ENCODE peak calls at places on chromosomes 7 and 10, in nine cellular contexts. One of them, this sample, is unnamed.

GRCh38 chr10:109067051-109067450 is 856.3 kb downstream of the XPNPEP1 start:
- DNase-seq in endothelial cell of umbilical vein: no peak
- DNase-seq in spleen: no peak
- DNase-seq in right lobe of liver: no peak
- DNase-seq in IMR-90: no peak
- DNase-seq in stomach: no peak
- DNase-seq in uterus: no peak
- DNase-seq in breast epithelium: no peak
- DNase-seq in sigmoid colon: no peak
- DNase-seq in this sample: no peak

GRCh38 chr10:72204296-72204695 is 11.5 kb upstream of the ANAPC16 start:
- DNase-seq in endothelial cell of umbilical vein: no peak
- DNase-seq in spleen: no peak
- DNase-seq in right lobe of liver: no peak
- DNase-seq in IMR-90: no peak
- DNase-seq in stomach: no peak
- DNase-seq in uterus: no peak
- DNase-seq in breast epithelium: no peak
- DNase-seq in sigmoid colon: no peak
- DNase-seq in this sample: no peak

GRCh38 chr10:52541082-52541481 is 227.0 kb downstream of the DKK1 start:
- DNase-seq in endothelial cell of umbilical vein: peak; percentile 7
- DNase-seq in spleen: no peak
- DNase-seq in right lobe of liver: no peak
- DNase-seq in IMR-90: peak; percentile 34
- DNase-seq in stomach: no peak
- DNase-seq in uterus: no peak
- DNase-seq in breast epithelium: no peak
- DNase-seq in sigmoid colon: no peak
- DNase-seq in this sample: no peak

GRCh38 chr7:2759736-2760097 is 71.7 kb downstream of the AMZ1 start:
- DNase-seq in endothelial cell of umbilical vein: no peak
- DNase-seq in spleen: no peak
- DNase-seq in right lobe of liver: no peak
- DNase-seq in IMR-90: no peak
- DNase-seq in stomach: peak; percentile 49
- DNase-seq in uterus: no peak
- DNase-seq in breast epithelium: no peak
- DNase-seq in sigmoid colon: no peak
- DNase-seq in this sample: no peak

GRCh38 chr10:52779541-52780390 is 7.2 kb upstream of the MBL2 start:
- DNase-seq in endothelial cell of umbilical vein: peak; percentile 70
- DNase-seq in spleen: no peak
- DNase-seq in right lobe of liver: peak; percentile 74
- DNase-seq in IMR-90: peak; percentile 53
- DNase-seq in stomach: peak; percentile 67
- DNase-seq in uterus: no peak
- DNase-seq in breast epithelium: no peak
- DNase-seq in sigmoid colon: no peak
- DNase-seq in this sample: peak; percentile 29

GRCh38 chr7:122507591-122507990 is 191.3 kb downstream of the RNF133 start:
- DNase-seq in endothelial cell of umbilical vein: no peak
- DNase-seq in spleen: no peak
- DNase-seq in right lobe of liver: no peak
- DNase-seq in IMR-90: no peak
- DNase-seq in stomach: no peak
- DNase-seq in uterus: no peak
- DNase-seq in breast epithelium: no peak
- DNase-seq in sigmoid colon: no peak
- DNase-seq in this sample: no peak

GRCh38 chr7:149205690-149206381 is 10.5 kb downstream of the ZNF282 start:
- DNase-seq in endothelial cell of umbilical vein: no peak
- DNase-seq in spleen: peak; percentile 64
- DNase-seq in right lobe of liver: no peak
- DNase-seq in IMR-90: no peak
- DNase-seq in stomach: no peak
- DNase-seq in uterus: no peak
- DNase-seq in breast epithelium: no peak
- DNase-seq in sigmoid colon: no peak
- DNase-seq in this sample: no peak

GRCh38 chr10:62724465-62724864 is 80.1 kb upstream of the ADO start:
- DNase-seq in endothelial cell of umbilical vein: no peak
- DNase-seq in spleen: no peak
- DNase-seq in right lobe of liver: no peak
- DNase-seq in IMR-90: no peak
- DNase-seq in stomach: no peak
- DNase-seq in uterus: no peak
- DNase-seq in breast epithelium: no peak
- DNase-seq in sigmoid colon: no peak
- DNase-seq in this sample: peak; percentile 58

GRCh38 chr7:109611656-109612055 is 1042.0 kb downstream of the DNAJB9 start:
- DNase-seq in endothelial cell of umbilical vein: no peak
- DNase-seq in spleen: no peak
- DNase-seq in right lobe of liver: no peak
- DNase-seq in IMR-90: no peak
- DNase-seq in stomach: no peak
- DNase-seq in uterus: no peak
- DNase-seq in breast epithelium: no peak
- DNase-seq in sigmoid colon: no peak
- DNase-seq in this sample: no peak

DNA sequence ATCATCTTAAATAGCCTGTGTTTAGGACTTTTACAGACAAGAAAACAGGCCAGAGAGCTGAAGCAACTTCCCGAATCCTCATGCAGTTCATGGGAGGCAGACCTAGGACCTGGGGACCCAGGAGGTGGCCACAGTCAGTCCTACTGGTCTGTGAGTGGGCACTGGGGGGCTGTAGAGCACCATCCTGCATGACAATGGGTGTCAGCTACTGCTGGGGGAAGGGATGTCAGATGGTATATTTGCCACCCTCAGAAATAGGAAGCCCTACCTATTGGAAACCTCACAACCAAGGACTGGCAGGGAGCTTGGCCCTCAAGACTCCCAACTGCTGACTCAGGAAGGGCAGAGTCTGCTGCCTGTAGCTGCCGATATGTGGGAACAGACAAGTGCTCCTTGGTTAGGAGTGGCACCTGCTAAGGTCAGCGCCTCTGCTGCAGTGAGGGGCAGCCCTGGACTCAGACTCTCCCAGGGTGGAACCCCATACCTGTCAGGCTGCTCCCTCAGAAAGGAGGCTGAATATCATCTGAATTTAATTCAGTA is 29.7 kb downstream of the OGDH start:
- DNase-seq in endothelial cell of umbilical vein: no peak
- DNase-seq in spleen: no peak
- DNase-seq in right lobe of liver: no peak
- DNase-seq in IMR-90: no peak
- DNase-seq in stomach: no peak
- DNase-seq in uterus: no peak
- DNase-seq in breast epithelium: no peak
- DNase-seq in sigmoid colon: no peak
- DNase-seq in this sample: no peak
- TF ChIP-seq POLR2A in endothelial cell of umbilical vein: no peak
- TF ChIP-seq POLR2A in spleen: no peak
- TF ChIP-seq POLR2A in right lobe of liver: no peak
- TF ChIP-seq POLR2A in IMR-90: no peak
- TF ChIP-seq POLR2A in stomach: no peak
- TF ChIP-seq POLR2A in uterus: no peak
- TF ChIP-seq POLR2A in breast epithelium: no peak
- TF ChIP-seq POLR2A in sigmoid colon: no peak
- TF ChIP-seq POLR2A in this sample: no peak

GRCh38 chr10:6048281-6049030 is 13.7 kb downstream of the IL2RA start:
- DNase-seq in endothelial cell of umbilical vein: no peak
- DNase-seq in spleen: no peak
- DNase-seq in right lobe of liver: no peak
- DNase-seq in IMR-90: no peak
- DNase-seq in stomach: no peak
- DNase-seq in uterus: no peak
- DNase-seq in breast epithelium: no peak
- DNase-seq in sigmoid colon: peak; percentile 10
- DNase-seq in this sample: no peak

GRCh38 chr10:6047326-6047611 is 14.9 kb downstream of the IL2RA start:
- DNase-seq in endothelial cell of umbilical vein: no peak
- DNase-seq in spleen: no peak
- DNase-seq in right lobe of liver: no peak
- DNase-seq in IMR-90: no peak
- DNase-seq in stomach: no peak
- DNase-seq in uterus: no peak
- DNase-seq in breast epithelium: no peak
- DNase-seq in sigmoid colon: no peak
- DNase-seq in this sample: no peak

GRCh38 chr10:6049031-6049400 is 13.2 kb downstream of the IL2RA start:
- DNase-seq in endothelial cell of umbilical vein: no peak
- DNase-seq in spleen: no peak
- DNase-seq in right lobe of liver: no peak
- DNase-seq in IMR-90: no peak
- DNase-seq in stomach: no peak
- DNase-seq in uterus: no peak
- DNase-seq in breast epithelium: no peak
- DNase-seq in sigmoid colon: peak; percentile 38
- DNase-seq in this sample: no peak

GRCh38 chr10:6046458-6047325 is 15.5 kb downstream of the IL2RA start:
- DNase-seq in endothelial cell of umbilical vein: no peak
- DNase-seq in spleen: no peak
- DNase-seq in right lobe of liver: no peak
- DNase-seq in IMR-90: no peak
- DNase-seq in stomach: no peak
- DNase-seq in uterus: no peak
- DNase-seq in breast epithelium: no peak
- DNase-seq in sigmoid colon: peak; percentile 40
- DNase-seq in this sample: no peak

DNA sequence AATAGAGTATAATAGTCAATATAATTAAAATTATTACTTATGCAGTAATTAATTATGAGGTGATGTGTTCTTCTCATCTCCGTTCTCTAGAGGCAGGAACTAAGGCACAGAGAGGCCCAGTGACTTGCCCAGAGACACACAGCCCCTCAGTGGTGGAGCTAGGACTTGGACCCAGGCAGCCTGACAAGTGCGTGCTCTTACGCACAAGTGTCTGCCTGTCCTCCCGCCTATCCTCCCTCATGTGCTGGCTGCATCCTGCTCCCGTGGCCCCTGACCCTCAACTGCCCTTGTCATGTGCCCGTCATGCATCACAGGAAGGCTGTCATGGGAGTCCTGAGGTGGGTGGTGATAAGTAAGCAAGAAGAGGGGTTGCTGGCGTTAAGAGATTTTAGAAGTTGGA is 14.3 kb downstream of the IL2RA start:
- DNase-seq in endothelial cell of umbilical vein: no peak
- DNase-seq in spleen: no peak
- DNase-seq in right lobe of liver: no peak
- DNase-seq in IMR-90: no peak
- DNase-seq in stomach: no peak
- DNase-seq in uterus: no peak
- DNase-seq in breast epithelium: no peak
- DNase-seq in sigmoid colon: peak; percentile 54
- DNase-seq in this sample: no peak
- H3K27me3 ChIP-seq in endothelial cell of umbilical vein: peaks cover 5% of the 10 kb centered on the region
- H3K27me3 ChIP-seq in spleen: no peaks in the 10 kb centered on the region
- H3K27me3 ChIP-seq in right lobe of liver: no peaks in the 10 kb centered on the region
- H3K27me3 ChIP-seq in IMR-90: peaks cover 48% of the 10 kb centered on the region
- H3K27me3 ChIP-seq in stomach: no peaks in the 10 kb centered on the region
- H3K27me3 ChIP-seq in uterus: no peaks in the 10 kb centered on the region
- H3K27me3 ChIP-seq in breast epithelium: no peaks in the 10 kb centered on the region
- H3K27me3 ChIP-seq in sigmoid colon: no peaks in the 10 kb centered on the region
- H3K27me3 ChIP-seq in this sample: no peaks in the 10 kb centered on the region

DNA sequence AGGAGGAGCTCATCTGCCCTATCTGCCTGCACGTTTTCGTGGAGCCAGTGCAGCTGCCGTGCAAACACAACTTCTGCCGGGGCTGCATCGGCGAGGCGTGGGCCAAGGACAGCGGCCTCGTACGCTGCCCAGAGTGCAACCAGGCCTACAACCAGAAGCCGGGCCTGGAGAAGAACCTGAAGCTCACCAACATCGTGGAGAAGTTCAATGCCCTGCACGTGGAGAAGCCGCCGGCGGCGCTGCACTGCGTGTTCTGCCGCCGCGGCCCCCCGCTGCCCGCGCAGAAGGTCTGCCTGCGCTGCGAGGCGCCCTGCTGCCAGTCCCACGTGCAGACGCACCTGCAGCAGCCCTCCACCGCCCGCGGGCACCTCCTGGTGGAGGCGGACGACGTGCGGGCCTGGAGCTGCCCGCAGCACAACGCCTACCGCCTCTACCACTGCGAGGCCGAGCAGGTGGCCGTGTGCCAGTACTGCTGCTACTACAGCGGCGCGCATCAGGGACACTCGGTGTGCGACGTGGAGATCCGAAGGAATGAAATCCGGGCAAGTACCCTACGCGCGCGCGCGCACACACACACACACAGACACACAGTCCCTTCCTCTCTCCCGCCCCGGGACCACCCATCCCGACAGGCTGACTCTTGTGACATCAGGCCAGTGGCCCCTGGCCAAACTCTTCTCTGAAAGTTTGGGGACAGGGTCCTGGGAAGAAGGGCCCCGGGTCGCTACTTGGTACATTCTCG is 538 bp downstream of the TRIM8 start:
- DNase-seq in endothelial cell of umbilical vein: peak; percentile 85
- DNase-seq in spleen: peak; percentile 97
- DNase-seq in right lobe of liver: peak; percentile 93
- DNase-seq in IMR-90: peak; percentile 68
- DNase-seq in stomach: peak; percentile 90
- DNase-seq in uterus: peak; percentile 78
- DNase-seq in breast epithelium: peak; percentile 75
- DNase-seq in sigmoid colon: peak; percentile 94
- DNase-seq in this sample: peak; percentile 91
- TF ChIP-seq POLR2A in endothelial cell of umbilical vein: no peak
- TF ChIP-seq POLR2A in spleen: no peak
- TF ChIP-seq POLR2A in right lobe of liver: peak; percentile 33
- TF ChIP-seq POLR2A in IMR-90: no peak
- TF ChIP-seq POLR2A in stomach: no peak
- TF ChIP-seq POLR2A in uterus: no peak
- TF ChIP-seq POLR2A in breast epithelium: peak; percentile 0
- TF ChIP-seq POLR2A in sigmoid colon: no peak
- TF ChIP-seq POLR2A in this sample: no peak

DNA sequence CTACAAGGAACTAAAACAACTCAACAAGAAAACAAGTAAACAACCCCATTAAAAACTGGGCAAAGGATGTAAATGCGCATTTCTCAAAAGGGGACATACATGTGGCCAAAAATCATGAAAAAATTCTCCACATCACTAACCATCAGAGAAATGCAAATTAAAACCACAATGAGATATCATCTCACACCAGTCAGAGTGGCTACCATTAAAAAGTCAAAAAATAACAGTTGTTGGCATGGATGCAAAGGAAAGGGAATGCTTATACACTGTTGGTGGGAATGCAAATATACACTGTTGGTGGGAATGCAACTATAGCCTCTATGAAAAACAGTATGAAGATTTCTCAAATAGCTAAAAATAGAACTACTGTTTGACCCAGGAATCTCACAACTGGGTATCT is 60.0 kb upstream of the LANCL2 start:
- DNase-seq in endothelial cell of umbilical vein: no peak
- DNase-seq in spleen: no peak
- DNase-seq in right lobe of liver: no peak
- DNase-seq in IMR-90: no peak
- DNase-seq in stomach: no peak
- DNase-seq in uterus: no peak
- DNase-seq in breast epithelium: no peak
- DNase-seq in sigmoid colon: no peak
- DNase-seq in this sample: no peak
- H3K27me3 ChIP-seq in endothelial cell of umbilical vein: peaks cover 2% of the 10 kb centered on the region
- H3K27me3 ChIP-seq in spleen: no peaks in the 10 kb centered on the region
- H3K27me3 ChIP-seq in right lobe of liver: no peaks in the 10 kb centered on the region
- H3K27me3 ChIP-seq in IMR-90: peaks cover 17% of the 10 kb centered on the region
- H3K27me3 ChIP-seq in stomach: peaks cover 11% of the 10 kb centered on the region
- H3K27me3 ChIP-seq in uterus: no peaks in the 10 kb centered on the region
- H3K27me3 ChIP-seq in breast epithelium: no peaks in the 10 kb centered on the region
- H3K27me3 ChIP-seq in sigmoid colon: no peaks in the 10 kb centered on the region
- H3K27me3 ChIP-seq in this sample: no peaks in the 10 kb centered on the region